ENCODE peak calls at places on chromosomes 5 and 9, in nine cellular contexts. C is spleen, H is A549, O is heart left ventricle, B is H54, N is IMR-90, M is stomach, Y is NB4, Z is body of pancreas. R is an unnamed sample.

GRCh38 chr5:147642666-147643065 is 132.8 kb upstream of the DPYSL3 start:
- DNase-seq in Y (no peak), M (no peak), C (no peak), Z (no peak), H (no peak), O (no peak), N (no peak), B (no peak), R (no peak)

GRCh38 chr5:181166812-181167733 is 19.7 kb downstream of the OR2V2 start:
- DNase-seq in N (no peak), C (no peak), Y (no peak), Z (no peak), H (no peak), O (no peak), M (no peak), B (no peak), R (no peak)

GRCh38 chr9:89507626-89508025 is 9.7 kb upstream of the SEMA4D start:
- DNase-seq in M (no peak), N (no peak), O (no peak), Y (peak), C (no peak), H (no peak), Z (no peak), B (no peak), R (no peak)

GRCh38 chr5:74978347-74978746 is 74.0 kb downstream of the GCNT4 start:
- DNase-seq in M (no peak), B (no peak), C (no peak), N (no peak), Z (no peak), Y (no peak), O (no peak), H (no peak), R (no peak)

GRCh38 chr9:122055668-122056067 is 37.4 kb downstream of the TTLL11 start:
- DNase-seq in N (no peak), H (no peak), Z (no peak), Y (peak), B (no peak), O (no peak), M (no peak), C (no peak), R (peak)

GRCh38 chr5:155150012-155150411 is 136.5 kb downstream of the KIF4B start:
- DNase-seq in M (no peak), C (no peak), H (no peak), Y (peak), O (no peak), N (no peak), Z (no peak), B (no peak), R (no peak)

GRCh38 chr9:655875-656274 is 185.6 kb upstream of the DMRT1 start:
- DNase-seq in Y (peak), H (no peak), B (no peak), O (peak), M (peak), N (no peak), Z (peak), C (no peak), R (no peak)

GRCh38 chr5:143315214-143315613 is 88.3 kb downstream of the NR3C1 start:
- DNase-seq in B (no peak), H (no peak), O (no peak), C (no peak), N (no peak), Y (no peak), Z (no peak), M (no peak), R (no peak)

GRCh38 chr5:64210866-64211265 is 45.2 kb downstream of the RNF180 start:
- DNase-seq in B (peak), M (no peak), Z (no peak), N (peak), Y (no peak), O (no peak), H (no peak), C (no peak), R (no peak)

GRCh38 chr9:100587375-100587774 is 9.5 kb downstream of the CAVIN4 start:
- DNase-seq in M (no peak), C (no peak), N (peak), O (no peak), Y (no peak), B (peak), H (no peak), Z (no peak), R (no peak)

GRCh38 chr5:115471674-115472073 is 72.9 kb downstream of the FEM1C start:
- DNase-seq in M (no peak), C (no peak), B (no peak), H (no peak), Z (no peak), O (no peak), Y (no peak), N (no peak), R (no peak)

GRCh38 chr9:124122813-124123462 is 111.4 kb downstream of the LHX2 start:
- DNase-seq in Z (no peak), C (no peak), N (peak), O (no peak), H (no peak), Y (peak), B (peak), M (no peak), R (no peak)

GRCh38 chr9:88593537-88594185 is 58.7 kb downstream of the NXNL2 start:
- DNase-seq in B (no peak), H (peak), Y (peak), O (peak), Z (peak), M (peak), N (peak), C (no peak), R (no peak)

GRCh38 chr5:158463971-158464370 is 605.0 kb upstream of the CLINT1 start:
- DNase-seq in H (no peak), C (no peak), N (peak), Y (peak), B (no peak), M (no peak), O (no peak), Z (no peak), R (no peak)

GRCh38 chr9:117414906-117415583 is at the start of gene ASTN2:
- DNase-seq in O (no peak), Z (peak), B (no peak), N (no peak), Y (no peak), H (no peak), M (no peak), C (no peak), R (no peak)

GRCh38 chr9:111298831-111299603 is 31.0 kb downstream of the OR2K2 start:
- DNase-seq in C (no peak), B (no peak), O (peak), M (no peak), Z (peak), N (peak), Y (peak), H (peak), R (no peak)

GRCh38 chr9:127027694-127028093 is 94.7 kb downstream of the ANGPTL2 start:
- DNase-seq in B (no peak), H (no peak), M (no peak), O (no peak), Y (no peak), C (no peak), N (no peak), Z (no peak), R (no peak)

GRCh38 chr5:180135967-180136641 is 64.5 kb upstream of the RNF130 start:
- DNase-seq in N (no peak), O (no peak), M (peak), B (no peak), Y (no peak), C (peak), H (no peak), Z (no peak), R (peak)

DNA sequence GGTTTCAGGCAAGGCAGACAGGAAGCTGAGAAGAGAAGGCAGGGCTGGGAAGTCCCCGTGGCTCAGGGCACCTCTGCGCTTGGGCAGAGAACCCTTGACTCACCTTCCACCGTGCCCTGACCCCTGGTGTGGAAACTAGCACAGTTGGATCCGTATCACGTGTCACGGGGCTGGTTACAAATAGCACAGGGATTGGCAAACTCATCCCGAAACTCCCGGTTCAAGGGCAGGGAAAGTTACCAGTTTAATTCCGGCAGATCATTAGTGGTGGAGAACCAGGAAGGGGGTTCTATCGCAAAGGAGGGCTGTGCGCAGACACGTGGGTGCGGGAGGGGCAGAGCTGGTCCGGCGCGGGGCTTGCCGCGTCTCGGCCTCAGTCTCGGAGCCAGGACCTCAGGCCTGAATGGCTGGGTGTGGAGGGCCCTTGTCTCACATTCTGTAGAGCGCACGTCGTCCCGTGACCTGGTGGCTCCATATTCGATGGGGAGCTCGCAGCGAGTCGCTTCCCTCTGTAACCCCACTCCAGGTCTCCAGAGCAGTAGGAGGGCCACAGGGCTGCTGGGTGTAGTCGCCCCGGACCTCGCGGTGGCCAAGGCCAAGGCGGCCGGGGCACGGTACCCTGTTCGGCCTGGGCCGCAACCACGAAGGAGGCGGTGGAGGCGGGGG is 750 bp upstream of the TMEM171 start:
- DNase-seq in N (no peak), Y (no peak), H (no peak), C (peak), M (peak), O (no peak), B (no peak), Z (peak), R (no peak)
- TF ChIP-seq POLR2A in N (no peak), Y (no peak), H (no peak), C (no peak), M (no peak), O (no peak), B (no peak), Z (no peak), R (no peak)

GRCh38 chr5:178626484-178627258 is at the start of gene CLK4:
- DNase-seq in Y (peak), C (peak), H (peak), M (peak), Z (peak), O (peak), B (peak), N (peak), R (peak)
- TF ChIP-seq POLR2A in Y (peak), C (peak), H (peak), M (peak), Z (peak), O (no peak), B (peak), N (peak), R (peak)

DNA sequence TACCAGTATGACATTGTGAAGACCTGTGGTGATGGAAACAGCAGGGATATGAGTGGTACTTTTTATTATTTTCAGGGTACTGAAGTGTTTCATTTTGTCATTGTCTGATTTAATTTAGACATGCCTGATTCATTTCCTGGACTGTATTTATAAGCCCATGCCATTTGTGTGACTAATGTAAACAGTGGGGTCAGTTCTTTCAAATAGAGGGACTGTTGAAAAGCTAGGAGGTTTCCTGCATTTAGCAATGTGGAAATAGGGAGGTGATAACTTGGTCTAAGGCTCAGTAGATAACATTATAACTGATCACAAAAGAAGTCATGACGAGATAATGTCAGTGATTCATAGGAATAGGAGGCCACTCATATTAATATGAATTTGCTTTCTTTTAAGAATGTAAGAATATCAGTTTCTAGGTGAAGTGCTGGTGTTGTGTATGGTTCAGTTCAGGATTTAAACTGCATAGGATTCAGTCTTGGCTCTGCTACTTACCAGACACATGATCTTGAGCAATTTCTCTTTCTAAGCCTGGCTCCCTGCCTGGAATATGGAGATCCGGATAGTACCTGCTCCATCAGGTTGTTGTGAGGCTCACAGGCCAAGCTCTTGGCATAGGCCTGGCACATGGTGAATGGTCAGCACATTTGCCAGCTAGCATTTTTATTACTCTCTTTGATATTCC is 7.5 kb downstream of the RASGRF2 start:
- DNase-seq in N (peak), C (no peak), H (peak), O (no peak), M (no peak), B (peak), Y (no peak), Z (peak), R (no peak)
- TF ChIP-seq POLR2A in N (no peak), C (no peak), H (no peak), O (no peak), M (no peak), B (no peak), Y (no peak), Z (no peak), R (no peak)

GRCh38 chr9:131595771-131596743 is 50.7 kb downstream of the PRRT1B start:
- DNase-seq in M (no peak), C (no peak), Y (no peak), Z (no peak), H (no peak), N (no peak), O (no peak), B (no peak), R (no peak)
- TF ChIP-seq POLR2A in M (no peak), C (no peak), Y (no peak), Z (no peak), H (no peak), N (no peak), O (no peak), B (no peak), R (no peak)

R was measured in esophagus muscularis mucosa.